ENCODE peak calls at places on chromosomes 5 and 9, in five cellular contexts. One of them, this sample, is unnamed.

GRCh38 chr5:172336264-172336663 is 52.7 kb upstream of the UBTD2 start:
- DNase-seq in K562: no peak
- DNase-seq in endothelial cell of umbilical vein: no peak
- DNase-seq in upper lobe of left lung: no peak
- DNase-seq in suprapubic skin: no peak
- DNase-seq in this sample: no peak

GRCh38 chr9:22446950-22447606 is 454 bp downstream of the DMRTA1 start:
- DNase-seq in K562: no peak
- DNase-seq in endothelial cell of umbilical vein: peak
- DNase-seq in upper lobe of left lung: peak
- DNase-seq in suprapubic skin: no peak
- DNase-seq in this sample: no peak

GRCh38 chr9:124078641-124079040 is 67.1 kb downstream of the LHX2 start:
- DNase-seq in K562: no peak
- DNase-seq in endothelial cell of umbilical vein: peak
- DNase-seq in upper lobe of left lung: no peak
- DNase-seq in suprapubic skin: no peak
- DNase-seq in this sample: peak

GRCh38 chr9:114484854-114485443 is 20.3 kb downstream of the WHRN start:
- DNase-seq in K562: peak
- DNase-seq in endothelial cell of umbilical vein: no peak
- DNase-seq in upper lobe of left lung: no peak
- DNase-seq in suprapubic skin: no peak
- DNase-seq in this sample: no peak

GRCh38 chr5:6556802-6557102 is 76.1 kb downstream of the NSUN2 start:
- DNase-seq in K562: no peak
- DNase-seq in endothelial cell of umbilical vein: no peak
- DNase-seq in upper lobe of left lung: no peak
- DNase-seq in suprapubic skin: no peak
- DNase-seq in this sample: no peak

GRCh38 chr5:174667526-174667925 is 56.9 kb upstream of the MSX2 start:
- DNase-seq in K562: no peak
- DNase-seq in endothelial cell of umbilical vein: no peak
- DNase-seq in upper lobe of left lung: no peak
- DNase-seq in suprapubic skin: no peak
- DNase-seq in this sample: no peak

GRCh38 chr5:7397935-7398334 is 2.0 kb downstream of the ADCY2 start:
- DNase-seq in K562: no peak
- DNase-seq in endothelial cell of umbilical vein: no peak
- DNase-seq in upper lobe of left lung: no peak
- DNase-seq in suprapubic skin: no peak
- DNase-seq in this sample: no peak

GRCh38 chr5:118984602-118985001 is 3.7 kb downstream of the DTWD2 start:
- DNase-seq in K562: no peak
- DNase-seq in endothelial cell of umbilical vein: no peak
- DNase-seq in upper lobe of left lung: no peak
- DNase-seq in suprapubic skin: no peak
- DNase-seq in this sample: no peak

GRCh38 chr9:134407123-134407779 is 81.0 kb downstream of the RXRA start:
- DNase-seq in K562: peak
- DNase-seq in endothelial cell of umbilical vein: peak
- DNase-seq in upper lobe of left lung: peak
- DNase-seq in suprapubic skin: peak
- DNase-seq in this sample: peak

GRCh38 chr5:41095324-41096101 is 24.4 kb upstream of the MROH2B start:
- DNase-seq in K562: no peak
- DNase-seq in endothelial cell of umbilical vein: no peak
- DNase-seq in upper lobe of left lung: no peak
- DNase-seq in suprapubic skin: no peak
- DNase-seq in this sample: no peak

GRCh38 chr9:24132244-24132643 is 306.2 kb upstream of the ELAVL2 start:
- DNase-seq in K562: no peak
- DNase-seq in endothelial cell of umbilical vein: no peak
- DNase-seq in upper lobe of left lung: no peak
- DNase-seq in suprapubic skin: no peak
- DNase-seq in this sample: no peak

GRCh38 chr5:4225741-4226140 is 630.1 kb downstream of the IRX1 start:
- DNase-seq in K562: no peak
- DNase-seq in endothelial cell of umbilical vein: no peak
- DNase-seq in upper lobe of left lung: peak
- DNase-seq in suprapubic skin: no peak
- DNase-seq in this sample: no peak
- H3K4me3 ChIP-seq in K562: no peak
- H3K4me3 ChIP-seq in endothelial cell of umbilical vein: no peak
- H3K4me3 ChIP-seq in upper lobe of left lung: no peak
- H3K4me3 ChIP-seq in suprapubic skin: no peak
- H3K4me3 ChIP-seq in this sample: no peak

GRCh38 chr5:179378441-179379271 is 33.4 kb upstream of the ADAMTS2 start:
- DNase-seq in K562: no peak
- DNase-seq in endothelial cell of umbilical vein: no peak
- DNase-seq in upper lobe of left lung: no peak
- DNase-seq in suprapubic skin: peak
- DNase-seq in this sample: no peak
- TF ChIP-seq POLR2AphosphoS5 in K562: no peak
- TF ChIP-seq POLR2AphosphoS5 in endothelial cell of umbilical vein: no peak
- TF ChIP-seq POLR2AphosphoS5 in upper lobe of left lung: no peak
- TF ChIP-seq POLR2AphosphoS5 in suprapubic skin: no peak
- TF ChIP-seq POLR2AphosphoS5 in this sample: no peak

GRCh38 chr5:149731617-149732400 is 1.7 kb downstream of the PPARGC1B start:
- DNase-seq in K562: peak
- DNase-seq in endothelial cell of umbilical vein: peak
- DNase-seq in upper lobe of left lung: peak
- DNase-seq in suprapubic skin: peak
- DNase-seq in this sample: peak
- TF ChIP-seq POLR2A in K562: peak
- TF ChIP-seq POLR2A in endothelial cell of umbilical vein: no peak
- TF ChIP-seq POLR2A in upper lobe of left lung: no peak
- TF ChIP-seq POLR2A in suprapubic skin: peak
- TF ChIP-seq POLR2A in this sample: no peak

GRCh38 chr5:142170254-142170953 is 61.8 kb downstream of the NDFIP1 start:
- DNase-seq in K562: no peak
- DNase-seq in endothelial cell of umbilical vein: no peak
- DNase-seq in upper lobe of left lung: no peak
- DNase-seq in suprapubic skin: no peak
- DNase-seq in this sample: no peak
- H3K4me3 ChIP-seq in K562: no peak
- H3K4me3 ChIP-seq in endothelial cell of umbilical vein: no peak
- H3K4me3 ChIP-seq in upper lobe of left lung: no peak
- H3K4me3 ChIP-seq in suprapubic skin: no peak
- H3K4me3 ChIP-seq in this sample: no peak

DNA sequence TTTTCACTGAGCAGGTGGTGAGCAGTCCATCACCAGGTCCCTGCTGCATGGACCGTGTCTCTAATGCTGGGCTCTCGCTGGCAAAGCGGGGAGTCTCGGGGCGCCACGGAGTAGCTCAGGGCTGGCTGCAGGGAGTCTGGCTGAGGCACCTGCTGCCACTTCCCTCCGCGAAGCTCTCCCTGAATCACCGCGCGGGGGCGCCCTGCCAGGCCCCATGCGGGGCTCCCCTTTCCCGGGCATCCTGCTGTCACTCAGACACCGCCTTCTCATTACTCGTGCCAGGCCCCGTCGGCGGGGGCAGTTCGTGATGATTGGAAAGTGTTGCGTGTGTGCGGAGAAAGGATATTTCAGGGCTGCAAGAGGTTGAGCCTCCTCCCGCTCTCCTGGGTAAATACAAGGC is 335.8 kb downstream of the IRX2 start:
- DNase-seq in K562: peak
- DNase-seq in endothelial cell of umbilical vein: no peak
- DNase-seq in upper lobe of left lung: no peak
- DNase-seq in suprapubic skin: no peak
- DNase-seq in this sample: no peak
- TF ChIP-seq POLR2AphosphoS5 in K562: no peak
- TF ChIP-seq POLR2AphosphoS5 in endothelial cell of umbilical vein: no peak
- TF ChIP-seq POLR2AphosphoS5 in upper lobe of left lung: no peak
- TF ChIP-seq POLR2AphosphoS5 in suprapubic skin: no peak
- TF ChIP-seq POLR2AphosphoS5 in this sample: no peak

DNA sequence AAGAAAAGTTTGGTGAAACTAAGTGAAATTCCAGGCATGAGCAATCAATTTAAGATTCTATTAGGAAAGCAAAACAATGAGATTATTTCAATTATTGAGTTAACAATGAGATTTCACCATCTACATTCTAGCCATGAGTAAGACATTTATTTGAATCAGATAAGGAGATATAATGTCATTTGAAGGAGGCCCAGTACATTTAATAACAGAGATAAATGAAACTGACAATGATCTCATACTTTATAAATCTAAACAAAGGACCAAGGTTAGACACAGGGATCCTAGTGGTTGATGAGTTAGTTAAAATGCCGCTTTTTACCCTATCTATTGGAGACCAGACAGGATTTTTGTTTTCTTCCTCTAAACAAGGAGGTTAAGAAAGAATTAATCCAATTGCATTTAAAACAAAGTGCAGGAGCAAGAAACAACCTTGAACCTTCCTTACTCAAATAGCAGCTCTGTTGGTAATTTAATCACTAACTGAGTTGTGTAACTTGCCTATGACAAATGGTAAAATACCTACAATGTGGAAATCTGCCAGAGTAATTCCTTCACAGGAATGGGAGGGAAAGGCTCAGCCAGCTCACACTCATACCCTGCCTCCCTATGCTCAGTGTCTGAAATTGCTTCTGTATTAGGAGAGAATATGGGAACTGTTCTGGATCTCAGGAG is 103.5 kb upstream of the NR3C1 start:
- DNase-seq in K562: no peak
- DNase-seq in endothelial cell of umbilical vein: peak
- DNase-seq in upper lobe of left lung: no peak
- DNase-seq in suprapubic skin: no peak
- DNase-seq in this sample: peak
- TF ChIP-seq POLR2A in K562: no peak
- TF ChIP-seq POLR2A in endothelial cell of umbilical vein: no peak
- TF ChIP-seq POLR2A in upper lobe of left lung: no peak
- TF ChIP-seq POLR2A in suprapubic skin: no peak
- TF ChIP-seq POLR2A in this sample: no peak

DNA sequence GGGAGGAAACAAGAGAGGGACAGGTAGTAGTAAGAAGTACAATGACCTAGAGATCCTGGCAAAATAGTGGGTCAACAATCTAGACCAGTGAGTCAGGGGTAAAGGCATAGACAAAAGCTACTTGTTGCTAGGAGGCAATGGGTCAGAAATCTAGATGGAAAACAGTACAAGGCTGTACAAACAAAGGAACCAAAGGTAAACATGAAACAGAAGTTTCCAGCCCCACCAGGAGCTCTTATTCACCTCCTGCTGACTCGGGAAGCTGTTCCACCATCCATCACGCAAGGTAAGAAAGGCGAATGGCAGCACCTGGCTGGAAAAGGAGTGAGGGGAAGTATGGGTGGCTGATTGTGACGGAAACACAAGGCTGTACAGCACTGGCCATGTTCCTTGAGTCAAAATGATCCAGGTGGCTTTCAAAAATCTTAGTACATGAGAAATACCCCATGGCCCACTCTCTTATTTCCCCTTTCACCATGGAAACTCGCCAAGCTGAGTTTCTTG is 70.5 kb upstream of the RAI14 start:
- DNase-seq in K562: no peak
- DNase-seq in endothelial cell of umbilical vein: peak
- DNase-seq in upper lobe of left lung: no peak
- DNase-seq in suprapubic skin: no peak
- DNase-seq in this sample: peak
- H3K4me3 ChIP-seq in K562: no peak
- H3K4me3 ChIP-seq in endothelial cell of umbilical vein: peak
- H3K4me3 ChIP-seq in upper lobe of left lung: no peak
- H3K4me3 ChIP-seq in suprapubic skin: no peak
- H3K4me3 ChIP-seq in this sample: no peak

GRCh38 chr5:463301-463700 is 20.3 kb downstream of the EXOC3 start:
- DNase-seq in K562: no peak
- DNase-seq in endothelial cell of umbilical vein: no peak
- DNase-seq in upper lobe of left lung: peak
- DNase-seq in suprapubic skin: peak
- DNase-seq in this sample: no peak

GRCh38 chr5:465591-466403 is 22.8 kb downstream of the EXOC3 start:
- DNase-seq in K562: no peak
- DNase-seq in endothelial cell of umbilical vein: no peak
- DNase-seq in upper lobe of left lung: no peak
- DNase-seq in suprapubic skin: peak
- DNase-seq in this sample: no peak

GRCh38 chr5:464446-464842 is 21.5 kb downstream of the EXOC3 start:
- DNase-seq in K562: no peak
- DNase-seq in endothelial cell of umbilical vein: no peak
- DNase-seq in upper lobe of left lung: peak
- DNase-seq in suprapubic skin: peak
- DNase-seq in this sample: peak

GRCh38 chr5:463952-464351 is 21.0 kb downstream of the EXOC3 start:
- DNase-seq in K562: no peak
- DNase-seq in endothelial cell of umbilical vein: no peak
- DNase-seq in upper lobe of left lung: peak
- DNase-seq in suprapubic skin: peak
- DNase-seq in this sample: peak

DNA sequence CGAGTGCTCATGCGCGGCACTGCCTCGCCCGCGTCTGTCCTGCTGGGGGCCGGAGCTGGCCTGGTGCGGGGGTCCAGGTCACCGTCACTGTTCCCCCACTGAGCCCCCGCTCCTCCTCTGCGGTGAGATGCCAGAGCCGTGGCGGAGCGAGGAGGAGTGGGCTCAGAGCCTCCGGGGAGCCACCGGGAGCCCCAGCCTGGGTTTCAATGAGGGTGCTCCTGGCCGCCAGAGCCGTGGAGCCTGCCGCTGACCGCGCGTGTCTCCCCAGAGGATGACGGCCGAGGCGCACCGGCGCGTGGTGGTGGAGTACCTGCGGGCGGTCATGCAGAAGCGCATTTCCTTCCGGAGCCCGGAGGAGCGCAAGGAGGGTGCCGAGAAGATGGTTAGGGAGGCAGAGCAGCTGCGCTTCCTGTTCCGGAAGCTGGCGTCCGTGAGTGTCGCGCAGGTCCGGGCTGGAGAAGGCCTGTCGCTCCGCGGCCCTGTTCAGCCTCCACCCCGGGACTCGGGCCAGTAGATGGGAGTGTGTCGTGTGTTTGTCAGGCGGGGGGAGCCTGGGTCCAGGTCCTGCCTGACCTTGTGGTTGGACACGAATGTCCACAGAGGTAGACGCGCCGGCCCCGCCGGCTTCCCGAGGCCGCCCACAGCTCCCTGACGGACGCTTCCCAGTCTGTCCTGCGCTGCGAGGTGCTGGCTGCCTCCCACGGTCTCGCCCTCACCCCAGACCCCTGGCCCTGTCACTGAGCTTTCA is 22.0 kb downstream of the EXOC3 start:
- DNase-seq in K562: no peak
- DNase-seq in endothelial cell of umbilical vein: no peak
- DNase-seq in upper lobe of left lung: peak
- DNase-seq in suprapubic skin: peak
- DNase-seq in this sample: peak
- TF ChIP-seq POLR2AphosphoS5 in K562: no peak
- TF ChIP-seq POLR2AphosphoS5 in endothelial cell of umbilical vein: no peak
- TF ChIP-seq POLR2AphosphoS5 in upper lobe of left lung: no peak
- TF ChIP-seq POLR2AphosphoS5 in suprapubic skin: no peak
- TF ChIP-seq POLR2AphosphoS5 in this sample: no peak

GRCh38 chr5:160253441-160253840 is 24.1 kb downstream of the FABP6 start:
- DNase-seq in K562: no peak
- DNase-seq in endothelial cell of umbilical vein: no peak
- DNase-seq in upper lobe of left lung: no peak
- DNase-seq in suprapubic skin: no peak
- DNase-seq in this sample: no peak

GRCh38 chr5:160252916-160253315 is 23.6 kb downstream of the FABP6 start:
- DNase-seq in K562: no peak
- DNase-seq in endothelial cell of umbilical vein: no peak
- DNase-seq in upper lobe of left lung: no peak
- DNase-seq in suprapubic skin: no peak
- DNase-seq in this sample: no peak

GRCh38 chr5:160250226-160250625 is 20.9 kb downstream of the FABP6 start:
- DNase-seq in K562: no peak
- DNase-seq in endothelial cell of umbilical vein: no peak
- DNase-seq in upper lobe of left lung: no peak
- DNase-seq in suprapubic skin: no peak
- DNase-seq in this sample: no peak

GRCh38 chr5:160251406-160252155 is 22.3 kb downstream of the FABP6 start:
- DNase-seq in K562: no peak
- DNase-seq in endothelial cell of umbilical vein: no peak
- DNase-seq in upper lobe of left lung: no peak
- DNase-seq in suprapubic skin: no peak
- DNase-seq in this sample: no peak

GRCh38 chr5:160250826-160251225 is 21.5 kb downstream of the FABP6 start:
- DNase-seq in K562: no peak
- DNase-seq in endothelial cell of umbilical vein: no peak
- DNase-seq in upper lobe of left lung: no peak
- DNase-seq in suprapubic skin: no peak
- DNase-seq in this sample: no peak
- TF ChIP-seq POLR2A in K562: no peak
- TF ChIP-seq POLR2A in endothelial cell of umbilical vein: no peak
- TF ChIP-seq POLR2A in upper lobe of left lung: no peak
- TF ChIP-seq POLR2A in suprapubic skin: no peak
- TF ChIP-seq POLR2A in this sample: no peak

This sample was measured in breast epithelium.